ENCODE peak calls at places on chromosome 9, in five cellular contexts. T is PC-9, U is suprapubic skin, Y is cardiac muscle cell, X is adrenal gland. A is an unnamed sample. For H3K27me3, the result is how much of the 10 kb centered on the place peaks cover.

GRCh38 chr9:114321759-114322158 is 1.1 kb upstream of the ORM1 start:
- DNase-seq in X (no peak), U (no peak), Y (no peak), T (no peak), A (no peak)

GRCh38 chr9:110526426-110526825 is 53.1 kb downstream of the SVEP1 start:
- DNase-seq in X (no peak), U (no peak), T (no peak), Y (no peak), A (no peak)

GRCh38 chr9:93088656-93089015 is 7.4 kb upstream of the CARD19 start:
- DNase-seq in T (no peak), U (peak), Y (no peak), X (peak), A (no peak)

GRCh38 chr9:123316053-123316718 is 39.8 kb upstream of the CRB2 start:
- DNase-seq in Y (no peak), U (no peak), X (no peak), T (no peak), A (no peak)

GRCh38 chr9:27595733-27596132 is 22.5 kb upstream of the C9orf72 start:
- DNase-seq in T (no peak), U (no peak), X (no peak), Y (no peak), A (no peak)

GRCh38 chr9:122221223-122221811 is 7.4 kb downstream of the LHX6 start:
- DNase-seq in U (no peak), T (no peak), Y (peak), X (no peak), A (no peak)

GRCh38 chr9:2050236-2050635 is 35.1 kb downstream of the SMARCA2 start:
- DNase-seq in U (no peak), Y (no peak), T (no peak), X (no peak), A (no peak)

GRCh38 chr9:86713970-86714369 is 233.3 kb downstream of the GAS1 start:
- DNase-seq in T (no peak), X (no peak), Y (no peak), U (no peak), A (no peak)

GRCh38 chr9:120513825-120514598 is 66.0 kb downstream of the CDK5RAP2 start:
- DNase-seq in X (no peak), Y (no peak), T (no peak), U (no peak), A (no peak)

GRCh38 chr9:130886981-130887380 is 9.6 kb downstream of the QRFP start:
- DNase-seq in X (no peak), U (no peak), Y (no peak), T (no peak), A (no peak)

GRCh38 chr9:37994639-37995347 is 74.2 kb downstream of the SHB start:
- DNase-seq in T (no peak), Y (peak), X (peak), U (peak), A (no peak)

GRCh38 chr9:113417370-113417769 is 6.8 kb downstream of the C9orf43 start:
- DNase-seq in Y (no peak), T (no peak), X (no peak), U (peak), A (no peak)

DNA sequence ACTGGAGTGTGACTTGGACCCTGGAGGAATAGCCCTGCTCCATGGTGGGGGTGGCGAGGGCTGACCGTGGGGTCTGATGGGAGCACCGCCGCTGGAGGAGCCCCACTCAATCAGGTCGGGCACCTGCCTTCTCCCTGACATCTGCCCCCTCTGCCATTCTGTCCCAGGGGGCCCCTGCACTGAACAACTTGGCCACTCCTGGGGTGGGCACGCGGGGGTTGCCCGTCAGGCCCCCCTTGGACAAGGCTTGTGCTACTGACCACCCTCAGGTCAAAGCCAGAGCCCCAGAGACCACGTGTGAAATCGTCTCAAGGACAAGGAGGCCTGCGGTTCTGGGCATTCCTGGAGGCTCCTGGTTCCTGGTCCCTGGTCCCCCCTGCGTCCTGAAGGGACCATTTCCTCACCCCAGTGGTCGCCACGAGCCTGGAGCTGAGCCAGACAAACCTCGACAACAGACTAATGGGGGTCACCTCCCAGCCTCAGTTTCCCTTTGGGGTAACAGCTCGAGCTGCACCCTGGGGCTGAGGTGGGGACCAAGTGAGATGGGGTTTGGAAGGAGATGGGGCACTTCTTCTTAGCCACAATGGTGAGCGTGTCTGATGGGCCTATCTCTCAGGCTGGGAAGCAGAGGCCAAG is 73.4 kb upstream of the RNU6ATAC start:
- DNase-seq in X (no peak), U (no peak), T (no peak), Y (no peak), A (no peak)
- H3K27me3 ChIP-seq in X (under half), U (under half), T (under half), Y (under half), A (under half)

GRCh38 chr9:72312563-72312962 is 52.4 kb downstream of the ZFAND5 start:
- DNase-seq in T (no peak), U (no peak), X (no peak), Y (no peak), A (no peak)

GRCh38 chr9:72315089-72315509 is 49.9 kb downstream of the ZFAND5 start:
- DNase-seq in T (peak), U (peak), X (peak), Y (peak), A (peak)

GRCh38 chr9:72313507-72313906 is 51.5 kb downstream of the ZFAND5 start:
- DNase-seq in X (no peak), U (no peak), Y (no peak), T (no peak), A (no peak)

DNA sequence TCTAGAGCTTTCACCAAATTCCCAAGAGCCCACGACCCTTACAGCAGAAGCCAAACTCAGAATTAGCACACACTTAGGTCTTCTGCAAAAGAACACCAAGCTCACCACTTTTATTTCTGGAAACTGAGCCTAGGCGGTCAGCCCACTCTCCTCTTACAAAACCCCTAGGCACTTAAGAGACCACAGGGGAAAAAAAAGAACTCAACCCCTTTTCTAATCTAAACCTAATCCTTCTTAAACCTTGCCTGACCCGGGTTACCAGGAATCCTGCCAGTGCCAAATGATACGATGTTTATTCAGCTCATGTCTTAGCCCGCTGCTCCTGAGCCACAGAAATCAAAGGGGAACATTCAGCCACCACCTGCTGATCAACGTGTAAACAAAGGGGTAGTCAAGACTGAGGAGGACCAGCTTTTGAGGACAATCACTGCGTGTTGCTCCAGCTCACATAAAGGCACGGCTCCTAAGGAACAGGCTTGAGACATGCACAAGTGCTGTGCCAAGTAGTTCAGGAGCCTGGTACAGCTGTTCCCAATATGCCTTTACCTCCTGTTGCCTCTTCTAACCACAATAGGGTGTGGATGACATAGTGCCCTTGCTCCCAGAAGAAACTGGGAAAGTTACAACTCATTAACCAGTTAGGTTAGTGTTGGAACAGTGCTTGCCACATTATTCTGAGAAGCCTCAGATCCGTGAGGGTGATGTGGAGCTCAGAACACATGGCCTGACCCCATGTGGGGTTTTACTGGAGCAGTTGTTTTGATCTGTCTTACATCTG is 49.3 kb downstream of the ZFAND5 start:
- DNase-seq in T (peak), Y (no peak), U (no peak), X (no peak), A (peak)
- H3K4me3 ChIP-seq in T (peak), Y (no peak), U (peak), X (peak), A (no peak)

DNA sequence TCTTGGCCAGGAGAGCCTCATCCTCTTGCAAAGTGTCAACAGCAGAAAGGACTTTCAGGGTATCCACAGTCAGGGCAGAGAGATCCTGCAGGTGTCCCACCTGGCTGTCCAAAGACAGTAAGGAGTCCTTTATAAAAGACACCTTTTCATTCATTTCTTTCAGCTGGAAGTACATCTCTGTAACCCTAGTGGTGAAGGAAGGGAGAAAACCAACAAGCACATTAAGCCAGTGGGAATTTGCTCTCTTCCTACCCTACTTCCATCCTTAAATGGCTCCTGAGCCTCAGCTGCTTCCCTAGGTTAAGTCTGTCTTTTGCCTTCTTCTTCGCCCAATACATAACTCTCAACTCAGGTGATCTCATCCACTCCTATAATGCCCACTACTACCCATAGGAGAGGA is 124.8 kb downstream of the TRPM6 start:
- DNase-seq in T (no peak), U (no peak), X (no peak), Y (no peak), A (no peak)
- TF ChIP-seq CTCF in T (no peak), U (no peak), X (no peak), Y (no peak), A (no peak)

DNA sequence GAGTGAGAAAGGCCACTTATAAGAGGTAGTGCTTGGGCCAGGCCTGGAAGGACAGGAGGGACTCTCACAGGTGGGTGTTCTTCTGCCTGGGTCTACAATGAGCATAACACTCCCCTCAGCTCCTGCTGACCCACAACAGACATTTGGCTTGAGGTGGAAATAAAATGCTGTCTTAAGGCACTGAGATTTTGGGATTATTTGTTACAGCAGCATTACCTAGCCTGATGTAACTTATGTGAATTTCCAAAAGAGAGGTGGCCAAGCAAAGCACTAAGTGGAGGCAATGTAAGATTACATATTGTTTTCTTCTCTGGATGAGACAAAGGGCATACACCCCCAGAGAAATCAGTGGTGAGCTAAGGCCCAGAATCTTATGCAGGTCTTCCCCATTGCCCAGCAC is 221.5 kb downstream of the PAX5 start:
- DNase-seq in Y (no peak), U (no peak), X (no peak), T (no peak), A (no peak)
- H3K27me3 ChIP-seq in Y (under half), U (under half), X (under half), T (under half), A (under half)